ENCODE peak calls at places on chromosomes 5 and 9, in six cellular contexts. B, F, P, A, C and M are unnamed samples.

GRCh38 chr5:126745259-126745992 is 31.5 kb upstream of the LMNB1 start:
- DNase-seq in B (no peak), F (no peak), P (no peak), A (no peak), C (no peak), M (no peak)

GRCh38 chr9:28234133-28234898 is 661.0 kb upstream of the C9orf72 start:
- DNase-seq in B (no peak), F (no peak), P (no peak), A (no peak), C (no peak), M (peak)

GRCh38 chr5:110784901-110785300 is 46.1 kb downstream of the SLC25A46 start:
- DNase-seq in B (no peak), F (peak), P (peak), A (no peak), C (no peak), M (peak)

GRCh38 chr9:19934301-19934868 is 145.5 kb upstream of the SLC24A2 start:
- DNase-seq in B (no peak), F (peak), P (peak), A (no peak), C (no peak), M (peak)

GRCh38 chr9:76004526-76004925 is 114.1 kb downstream of the PCSK5 start:
- DNase-seq in B (no peak), F (no peak), P (no peak), A (no peak), C (no peak), M (no peak)

GRCh38 chr9:73153793-73154227 is 2.1 kb downstream of the ANXA1 start:
- DNase-seq in B (no peak), F (no peak), P (peak), A (no peak), C (no peak), M (no peak)

GRCh38 chr9:135992486-135993408 is 31.6 kb upstream of the UBAC1 start:
- DNase-seq in B (peak), F (peak), P (peak), A (peak), C (peak), M (peak)

GRCh38 chr5:177456591-177456964 is 10.0 kb downstream of the PRR7 start:
- DNase-seq in B (no peak), F (no peak), P (no peak), A (no peak), C (no peak), M (no peak)

GRCh38 chr9:378263-378662 is 163.6 kb downstream of the DOCK8 start:
- DNase-seq in B (no peak), F (no peak), P (no peak), A (no peak), C (no peak), M (no peak)

GRCh38 chr9:100303812-100304211 is 48.9 kb downstream of the TEX10 start:
- DNase-seq in B (no peak), F (peak), P (no peak), A (no peak), C (no peak), M (no peak)

GRCh38 chr5:79287907-79288306 is 52.0 kb downstream of the JMY start:
- DNase-seq in B (no peak), F (no peak), P (no peak), A (no peak), C (no peak), M (no peak)

GRCh38 chr5:35146386-35146785 is 83.9 kb downstream of the PRLR start:
- DNase-seq in B (no peak), F (no peak), P (no peak), A (no peak), C (no peak), M (no peak)

GRCh38 chr5:52963636-52964035 is 25.5 kb upstream of the ITGA2 start:
- DNase-seq in B (no peak), F (no peak), P (no peak), A (no peak), C (no peak), M (no peak)

GRCh38 chr5:20972419-20972925 is 984.5 kb upstream of the CDH18 start:
- DNase-seq in B (peak), F (peak), P (peak), A (no peak), C (peak), M (no peak)

GRCh38 chr5:157108961-157109360 is at the start of gene HAVCR2:
- DNase-seq in B (peak), F (no peak), P (no peak), A (peak), C (no peak), M (no peak)

GRCh38 chr9:98248737-98249474 is 6.5 kb downstream of the TBC1D2 start:
- DNase-seq in B (peak), F (peak), P (peak), A (no peak), C (peak), M (peak)

GRCh38 chr9:17052626-17053025 is 82.2 kb upstream of the CNTLN start:
- DNase-seq in B (no peak), F (no peak), P (no peak), A (no peak), C (no peak), M (no peak)

GRCh38 chr5:19977069-19977468 is 10.9 kb downstream of the CDH18 start:
- DNase-seq in B (no peak), F (no peak), P (no peak), A (no peak), C (no peak), M (no peak)

GRCh38 chr5:141812512-141812911 is 65.7 kb downstream of the PCDH1 start:
- DNase-seq in B (no peak), F (no peak), P (no peak), A (no peak), C (no peak), M (no peak)

GRCh38 chr5:12322042-12322441 is 417.8 kb upstream of the CTNND2 start:
- DNase-seq in B (no peak), F (no peak), P (no peak), A (no peak), C (no peak), M (no peak)

GRCh38 chr5:56585466-56585865 is 229.9 kb upstream of the MAP3K1 start:
- DNase-seq in B (no peak), F (no peak), P (peak), A (no peak), C (no peak), M (peak)

GRCh38 chr5:16615737-16616535 is 861 bp downstream of the RETREG1 start:
- DNase-seq in B (no peak), F (no peak), P (no peak), A (no peak), C (no peak), M (no peak)

GRCh38 chr5:180318456-180319089 is 26.7 kb upstream of the MAPK9 start:
- DNase-seq in B (no peak), F (no peak), P (no peak), A (no peak), C (no peak), M (no peak)

DNA sequence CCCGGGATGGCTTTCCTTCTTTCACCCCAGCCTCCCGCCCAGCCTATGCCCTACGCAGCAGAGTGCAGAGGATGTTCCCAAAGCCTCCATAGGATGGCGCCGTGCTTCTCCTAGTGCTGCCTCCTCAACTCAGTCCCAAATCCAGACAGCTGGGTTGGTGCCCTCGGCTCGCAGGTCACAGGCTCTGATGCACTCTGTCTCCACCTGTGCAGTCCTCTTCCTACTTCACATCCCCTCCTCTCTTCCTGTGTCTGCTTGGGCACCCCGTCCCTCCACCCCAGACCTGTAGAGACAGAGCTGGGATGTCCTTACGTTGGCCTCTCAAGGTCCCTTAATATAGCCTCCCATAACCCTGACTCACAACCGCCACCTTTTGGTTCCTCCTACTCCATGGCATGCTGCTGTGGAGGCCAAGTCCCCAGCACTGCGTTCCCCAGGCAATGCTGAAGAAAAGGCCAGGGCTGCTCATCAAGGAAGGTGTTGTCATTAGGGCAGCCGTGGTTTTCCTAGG is 314.4 kb downstream of the GADD45G start:
- DNase-seq in B (no peak), F (no peak), P (no peak), A (peak), C (no peak), M (peak)
- TF ChIP-seq CTCF in B (peak), F (peak), P (no peak), A (peak), C (no peak), M (peak)

GRCh38 chr5:96439477-96440184 is 6.6 kb upstream of the PCSK1 start:
- DNase-seq in B (no peak), F (no peak), P (no peak), A (peak), C (no peak), M (no peak)

GRCh38 chr5:96431376-96432244 is 1.4 kb downstream of the PCSK1 start:
- DNase-seq in B (no peak), F (peak), P (peak), A (no peak), C (no peak), M (no peak)

GRCh38 chr5:96432245-96433065 is 593 bp downstream of the PCSK1 start:
- DNase-seq in B (no peak), F (peak), P (no peak), A (no peak), C (no peak), M (no peak)

GRCh38 chr5:96433066-96433447 is at the start of gene PCSK1:
- DNase-seq in B (no peak), F (no peak), P (no peak), A (no peak), C (no peak), M (no peak)

DNA sequence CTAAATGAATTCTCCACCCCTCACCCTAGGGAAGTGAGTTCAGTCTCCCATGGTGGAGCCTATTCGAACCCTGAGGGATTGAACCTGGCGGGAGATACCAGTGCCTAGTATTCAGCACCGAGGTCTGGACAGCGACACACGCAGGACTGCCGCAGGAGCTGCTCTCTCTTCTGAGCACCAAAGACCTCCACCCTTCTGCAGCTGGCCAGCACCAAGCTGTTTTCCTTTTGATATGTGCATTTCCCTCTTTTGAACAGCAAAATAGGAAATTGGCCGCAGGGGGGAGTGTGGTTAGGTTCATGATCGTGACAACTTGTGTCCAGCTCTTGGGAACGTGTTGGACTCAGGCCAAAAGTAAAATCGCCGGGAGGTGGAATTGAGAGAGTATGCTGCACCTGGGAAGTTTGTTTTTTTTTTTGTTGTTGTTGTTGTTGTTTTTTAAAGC is 1.2 kb upstream of the PCSK1 start:
- DNase-seq in B (peak), F (peak), P (peak), A (peak), C (peak), M (peak)
- TF ChIP-seq CTCF in B (no peak), F (no peak), P (no peak), A (no peak), C (no peak), M (peak)

GRCh38 chr9:134778841-134779411 is 101.7 kb upstream of the FCN2 start:
- DNase-seq in B (peak), F (peak), P (peak), A (peak), C (no peak), M (peak)

GRCh38 chr9:134778156-134778555 is 102.5 kb upstream of the FCN2 start:
- DNase-seq in B (no peak), F (peak), P (peak), A (no peak), C (no peak), M (no peak)

GRCh38 chr9:134777153-134777552 is 103.5 kb upstream of the FCN2 start:
- DNase-seq in B (no peak), F (no peak), P (no peak), A (no peak), C (no peak), M (no peak)

GRCh38 chr9:134781895-134782294 is 98.7 kb upstream of the FCN2 start:
- DNase-seq in B (no peak), F (no peak), P (no peak), A (peak), C (no peak), M (no peak)

DNA sequence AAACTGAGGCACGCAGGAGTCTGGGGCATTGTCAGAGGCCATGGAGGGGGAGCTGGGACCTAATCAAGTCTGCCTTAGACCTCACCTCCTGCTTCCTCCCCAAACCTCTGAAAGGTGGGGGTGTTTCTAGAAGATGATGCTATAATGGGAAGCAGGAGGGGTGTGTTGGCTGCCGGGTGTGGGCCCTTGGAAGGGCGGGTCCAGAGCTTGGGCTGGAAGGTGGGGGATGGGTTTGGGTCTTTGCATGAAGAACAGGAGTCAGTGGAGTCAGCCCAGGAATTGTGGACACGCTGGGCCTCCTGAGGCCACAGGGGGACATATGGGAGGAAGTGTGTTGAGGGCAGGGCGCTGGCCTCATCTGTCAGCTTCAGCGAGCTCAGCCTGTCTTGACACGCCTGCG is 101.0 kb upstream of the FCN2 start:
- DNase-seq in B (no peak), F (no peak), P (no peak), A (no peak), C (no peak), M (no peak)
- TF ChIP-seq CTCF in B (no peak), F (no peak), P (no peak), A (no peak), C (no peak), M (no peak)

GRCh38 chr9:131677051-131677444 is 62.8 kb downstream of the RAPGEF1 start:
- DNase-seq in B (no peak), F (no peak), P (peak), A (no peak), C (no peak), M (no peak)

GRCh38 chr9:131676431-131676972 is 63.4 kb downstream of the RAPGEF1 start:
- DNase-seq in B (no peak), F (peak), P (no peak), A (peak), C (no peak), M (no peak)

GRCh38 chr9:131677445-131678180 is 62.3 kb downstream of the RAPGEF1 start:
- DNase-seq in B (no peak), F (peak), P (peak), A (peak), C (no peak), M (peak)

GRCh38 chr9:131679261-131680020 is 60.4 kb downstream of the RAPGEF1 start:
- DNase-seq in B (no peak), F (peak), P (no peak), A (no peak), C (no peak), M (no peak)

DNA sequence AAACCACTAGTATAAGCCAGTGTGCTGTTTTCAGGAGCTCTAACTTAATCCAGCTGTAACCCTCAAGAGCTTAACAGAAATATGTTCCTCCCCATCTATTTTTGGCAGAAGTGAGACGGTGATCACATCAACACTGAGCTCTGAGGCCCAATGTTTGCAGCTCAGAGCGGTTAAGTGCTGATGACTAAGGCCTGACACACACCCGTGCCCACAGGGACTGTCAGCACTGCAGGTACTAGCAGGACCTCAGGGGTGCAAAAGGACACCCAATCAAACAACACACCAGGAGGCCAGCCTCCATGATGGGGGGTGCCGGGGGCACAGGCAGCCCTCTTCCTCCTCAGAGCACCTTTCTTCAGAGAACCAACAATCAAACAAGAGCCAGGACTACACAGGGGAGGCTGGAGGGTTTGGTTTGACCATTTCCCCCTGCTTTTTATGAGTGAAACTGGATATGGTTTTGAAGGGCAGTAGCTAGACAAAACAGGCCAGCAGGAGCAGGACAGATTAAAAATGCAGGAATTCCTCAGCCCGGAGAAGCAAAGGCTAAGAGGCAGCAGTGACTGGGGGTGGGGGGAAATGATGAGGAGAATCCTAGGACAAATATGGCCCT is 61.3 kb downstream of the RAPGEF1 start:
- DNase-seq in B (peak), F (peak), P (peak), A (peak), C (peak), M (peak)
- TF ChIP-seq CTCF in B (no peak), F (no peak), P (no peak), A (no peak), C (no peak), M (no peak)

GRCh38 chr5:103646698-103647614 is 84.4 kb upstream of the NUDT12 start:
- DNase-seq in B (no peak), F (no peak), P (no peak), A (no peak), C (no peak), M (no peak)

GRCh38 chr5:103648086-103648485 is 85.5 kb upstream of the NUDT12 start:
- DNase-seq in B (no peak), F (no peak), P (no peak), A (no peak), C (no peak), M (no peak)

DNA sequence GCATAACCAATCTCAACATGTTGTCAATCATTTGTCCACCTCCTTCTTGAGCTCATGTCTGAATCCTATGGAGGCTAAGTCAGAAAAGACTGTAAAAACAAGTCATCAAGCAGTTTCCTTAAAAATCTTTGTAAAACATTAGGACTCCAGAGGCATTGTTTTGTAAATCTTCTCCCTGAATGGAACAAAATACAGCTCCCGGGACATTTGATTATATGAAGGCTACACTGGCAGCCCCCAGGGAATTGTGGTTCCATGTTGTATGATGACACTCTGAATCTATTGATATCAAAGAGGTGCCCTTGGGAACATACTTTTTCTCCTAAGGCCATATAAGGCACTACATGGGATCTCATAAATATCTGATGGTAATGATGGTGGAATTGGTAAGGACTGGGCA is 83.2 kb upstream of the NUDT12 start:
- DNase-seq in B (no peak), F (no peak), P (no peak), A (no peak), C (no peak), M (no peak)
- TF ChIP-seq CTCF in B (no peak), F (no peak), P (no peak), A (no peak), C (no peak), M (no peak)

GRCh38 chr5:167304834-167305469 is 986.5 kb upstream of the WWC1 start:
- DNase-seq in B (no peak), F (no peak), P (no peak), A (no peak), C (no peak), M (no peak)
- TF ChIP-seq CTCF in B (no peak), F (no peak), P (no peak), A (no peak), C (no peak), M (no peak)

GRCh38 chr9:37040508-37041127 is 6.5 kb upstream of the PAX5 start:
- DNase-seq in B (no peak), F (no peak), P (no peak), A (peak), C (no peak), M (no peak)
- TF ChIP-seq CTCF in B (no peak), F (no peak), P (no peak), A (peak), C (no peak), M (no peak)

DNA sequence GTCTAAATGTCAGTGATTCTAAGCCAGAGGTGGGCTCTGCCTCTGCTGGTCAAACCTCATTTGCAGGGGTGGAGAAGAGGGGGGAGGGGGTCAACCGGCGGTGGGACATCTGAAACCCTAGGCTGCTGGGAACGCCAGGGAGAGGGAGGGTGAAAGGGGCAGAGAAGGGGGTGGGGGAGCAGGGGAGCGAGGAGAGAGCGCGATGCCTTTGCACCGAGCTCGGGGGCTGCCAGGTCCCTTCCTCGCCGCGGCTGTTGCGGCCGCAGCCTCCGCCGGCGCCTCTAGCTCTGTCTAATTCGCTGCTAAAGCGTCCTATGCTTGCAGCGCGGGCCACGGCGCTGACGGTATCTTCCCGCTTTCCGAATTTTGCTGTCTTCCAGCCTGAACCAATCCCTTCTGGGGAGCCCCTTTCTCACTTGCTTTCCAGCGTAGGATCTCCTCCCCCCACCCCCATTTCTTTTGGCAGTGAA is at the start of gene FGF10:
- DNase-seq in B (peak), F (peak), P (no peak), A (no peak), C (no peak), M (no peak)
- TF ChIP-seq CTCF in B (no peak), F (no peak), P (no peak), A (no peak), C (no peak), M (no peak)

DNA sequence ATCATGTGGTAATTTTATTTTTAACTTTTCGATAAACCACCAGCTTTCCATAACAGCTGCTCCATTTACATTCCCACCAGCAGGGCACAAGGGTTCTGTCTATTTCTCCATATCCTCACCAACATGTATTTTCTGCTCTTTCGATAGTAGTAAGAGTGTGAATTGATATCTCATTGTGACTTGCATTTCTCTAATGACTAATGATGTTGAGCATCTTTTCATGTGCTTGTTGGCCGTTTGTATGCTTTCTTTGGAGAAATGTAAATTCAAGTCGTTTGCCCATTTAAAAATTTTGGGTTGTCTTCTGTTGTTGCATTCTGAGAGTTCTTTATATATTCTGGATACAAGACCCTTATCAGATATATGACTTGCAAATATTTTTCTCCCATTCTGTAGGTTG is 45.9 kb downstream of the PSD2 start:
- DNase-seq in B (no peak), F (no peak), P (no peak), A (no peak), C (no peak), M (no peak)
- TF ChIP-seq CTCF in B (no peak), F (peak), P (no peak), A (no peak), C (no peak), M (peak)